ENCODE peak calls at places on chromosome 7, in five cellular contexts. B, S, U, D and G are unnamed samples.

GRCh38 chr7:149334930-149335329 is 72.9 kb downstream of the ZNF783 start:
- DNase-seq in D (no peak), S (no peak), U (no peak), B (no peak), G (no peak)

GRCh38 chr7:76316984-76317781 is 14.7 kb downstream of the HSPB1 start:
- DNase-seq in S (no peak), U (no peak), D (no peak), B (no peak), G (no peak)

GRCh38 chr7:67738145-67738544 is 741.5 kb downstream of the TYW1 start:
- DNase-seq in U (no peak), D (no peak), B (no peak), S (no peak), G (no peak)

GRCh38 chr7:158063850-158064610 is 523.6 kb downstream of the PTPRN2 start:
- DNase-seq in U (no peak), S (no peak), D (no peak), B (no peak), G (no peak)

GRCh38 chr7:134605978-134606923 is 40.4 kb upstream of the BPGM start:
- DNase-seq in D (peak; percentile 76), S (peak; percentile 54), U (peak; percentile 25), B (peak; percentile 67), G (peak; percentile 72)

GRCh38 chr7:129560831-129561230 is 50.7 kb upstream of the NRF1 start:
- DNase-seq in B (peak; percentile 36), D (no peak), U (no peak), S (no peak), G (no peak)

GRCh38 chr7:131010714-131011436 is 276.9 kb upstream of the KLF14 start:
- DNase-seq in D (no peak), B (peak; percentile 63), U (no peak), S (no peak), G (peak; percentile 93)

GRCh38 chr7:30396379-30396778 is 82.2 kb downstream of the NOD1 start:
- DNase-seq in U (no peak), D (no peak), S (no peak), B (no peak), G (peak; percentile 23)

GRCh38 chr7:116356333-116356965 is 143.1 kb upstream of the CAV2 start:
- DNase-seq in S (no peak), B (no peak), U (no peak), D (no peak), G (peak; percentile 15)

GRCh38 chr7:116354171-116354545 is 143.8 kb downstream of the TES start:
- DNase-seq in D (no peak), B (peak; percentile 92), S (peak; percentile 60), U (no peak), G (peak; percentile 92)

GRCh38 chr7:116353614-116354013 is 143.3 kb downstream of the TES start:
- DNase-seq in U (no peak), B (no peak), D (no peak), S (peak; percentile 46), G (peak; percentile 34)

GRCh38 chr7:116355423-116355765 is 144.1 kb upstream of the CAV2 start:
- DNase-seq in U (no peak), S (no peak), B (no peak), D (no peak), G (no peak)

GRCh38 chr7:116354546-116355422 is 144.4 kb downstream of the TES start:
- DNase-seq in U (no peak), D (no peak), B (peak; percentile 98), S (peak; percentile 74), G (peak; percentile 100)
- H3K4me3 ChIP-seq in U (no peak overlapping the region), D (no peak overlapping the region), B (peak overlapping the region; percentile 0), S (no peak overlapping the region), G (peak overlapping the region; percentile 30)

GRCh38 chr7:48045205-48045765 is 9.9 kb downstream of the C7orf57 start:
- DNase-seq in B (no peak), S (no peak), U (no peak), D (no peak), G (no peak)

GRCh38 chr7:48049850-48050249 is 14.5 kb downstream of the C7orf57 start:
- DNase-seq in D (no peak), B (no peak), S (no peak), U (no peak), G (no peak)

GRCh38 chr7:48052748-48053147 is 17.4 kb downstream of the C7orf57 start:
- DNase-seq in B (peak; percentile 82), U (no peak), S (no peak), D (no peak), G (peak; percentile 88)

GRCh38 chr7:48046458-48046857 is 11.1 kb downstream of the C7orf57 start:
- DNase-seq in U (no peak), S (no peak), B (no peak), D (no peak), G (no peak)

DNA sequence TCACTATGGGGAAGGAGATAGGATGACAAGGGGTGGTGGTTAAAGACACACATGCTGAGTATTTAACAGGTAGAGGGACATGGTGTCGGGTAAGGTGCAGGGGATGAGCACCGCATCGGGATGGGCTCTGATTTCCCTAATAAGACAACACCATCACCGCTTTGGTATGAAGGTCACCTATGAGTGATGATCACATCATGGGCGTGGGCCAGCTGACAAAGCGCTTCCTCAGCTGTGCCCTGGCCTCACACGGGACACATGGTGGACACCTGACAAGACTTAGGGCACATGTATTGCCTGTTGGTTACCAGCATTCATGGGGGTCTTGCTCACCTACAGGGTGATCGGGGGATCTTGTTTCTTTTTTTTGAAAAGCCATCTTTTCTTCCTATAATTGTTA is 12.8 kb downstream of the C7orf57 start:
- DNase-seq in D (no peak), U (no peak), S (no peak), B (no peak), G (no peak)
- H3K4me3 ChIP-seq in D (no peak overlapping the region), U (no peak overlapping the region), S (no peak overlapping the region), B (no peak overlapping the region), G (no peak overlapping the region)

DNA sequence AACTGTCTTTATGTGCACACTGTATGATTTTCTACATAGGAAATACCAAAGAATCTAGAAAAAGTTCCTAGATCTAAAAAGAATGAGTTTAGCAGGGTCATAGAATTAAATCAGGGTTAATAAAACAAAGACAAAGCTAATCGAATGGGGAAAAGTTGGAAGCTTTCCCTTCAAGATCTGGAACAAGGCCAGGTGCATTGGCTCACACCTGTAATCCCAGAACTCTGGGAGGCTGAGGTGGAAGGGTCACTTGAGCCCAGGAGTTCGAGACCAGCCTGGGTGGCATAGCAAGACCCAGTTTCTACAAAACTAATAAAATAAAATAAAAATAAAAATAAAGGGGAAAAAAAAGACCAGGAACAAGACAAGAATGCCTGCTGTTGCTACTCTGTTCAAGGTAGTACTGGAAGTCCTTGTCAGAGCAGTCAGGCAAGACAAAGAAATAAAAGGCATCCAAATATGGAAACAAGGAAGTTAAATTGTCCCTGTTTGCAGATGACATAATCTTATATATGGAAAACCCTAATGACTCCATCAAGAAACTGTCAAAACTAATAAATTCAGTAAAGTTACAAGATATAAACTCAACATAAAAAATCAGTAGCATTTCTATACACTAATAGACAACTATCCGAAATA is 76.1 kb upstream of the RHEB start:
- DNase-seq in S (no peak), D (no peak), U (no peak), B (no peak), G (no peak)
- H3K4me3 ChIP-seq in S (no peak overlapping the region), D (no peak overlapping the region), U (no peak overlapping the region), B (no peak overlapping the region), G (no peak overlapping the region)

DNA sequence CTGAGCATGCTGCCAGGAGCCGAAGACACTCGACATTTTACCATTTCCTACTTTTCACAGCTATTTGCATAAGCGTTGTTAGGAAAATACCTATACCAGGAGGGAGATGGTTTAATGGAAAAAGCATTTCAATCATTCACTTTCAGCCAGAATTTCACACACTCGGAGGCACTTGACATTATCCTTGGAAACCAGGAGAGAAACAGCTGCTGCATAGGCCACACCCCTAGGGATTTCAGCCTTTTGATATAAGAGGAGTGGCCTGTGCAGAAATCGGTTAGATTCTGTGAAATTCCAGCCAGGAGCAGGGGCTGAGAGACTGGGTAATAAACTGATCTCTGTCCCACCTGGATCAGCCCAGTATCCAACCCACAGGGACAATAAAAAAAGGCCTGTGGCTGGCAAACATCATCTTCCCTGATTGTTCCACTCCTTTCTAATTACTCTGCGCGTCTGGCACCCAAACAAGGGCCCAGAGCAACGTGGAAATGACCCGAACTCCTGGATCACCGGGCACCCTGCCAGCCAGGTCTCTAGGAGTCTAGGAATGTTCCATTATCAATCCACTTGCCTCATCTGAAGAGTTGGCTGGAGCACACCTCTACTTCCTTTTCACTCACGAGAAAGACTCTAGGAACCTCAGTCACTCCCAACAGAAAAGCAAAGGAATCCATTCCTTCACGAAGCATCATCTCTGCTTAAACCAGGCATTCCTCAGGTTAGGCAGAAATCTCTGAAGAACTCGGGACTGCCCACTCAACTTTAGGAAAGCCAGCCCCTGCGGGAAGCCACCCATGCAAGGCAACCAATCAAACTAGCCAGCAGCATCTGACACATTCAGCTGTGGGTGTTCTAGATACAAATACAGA is 37.9 kb downstream of the ATXN7L1 start:
- DNase-seq in D (no peak), B (peak; percentile 73), S (peak; percentile 37), U (no peak), G (peak; percentile 13)
- H3K4me3 ChIP-seq in D (peak overlapping the region; percentile 3), B (no peak overlapping the region), S (no peak overlapping the region), U (no peak overlapping the region), G (no peak overlapping the region)